ENCODE peak calls at places on chromosomes 1 and 21, in five cellular contexts. T, R, F, X and W are unnamed samples.

GRCh38 chr1:43763497-43763973 is 56.2 kb downstream of the ST3GAL3 start:
- DNase-seq in F (peak; percentile 94), X (peak; percentile 72), R (peak; percentile 84), T (peak; percentile 95), W (peak; percentile 88)

GRCh38 chr1:170742600-170742999 is 78.7 kb downstream of the PRRX1 start:
- DNase-seq in T (no peak), X (no peak), F (no peak), R (no peak), W (no peak)

GRCh38 chr1:115067460-115067859 is 21.8 kb downstream of the TSPAN2 start:
- DNase-seq in F (no peak), T (no peak), X (no peak), R (no peak), W (peak; percentile 68)

GRCh38 chr1:6222644-6223043 is 13.1 kb downstream of the ICMT start:
- DNase-seq in T (no peak), X (no peak), R (no peak), F (peak; percentile 46), W (no peak)

GRCh38 chr1:28508435-28508754 is 2.6 kb downstream of the RCC1 start:
- DNase-seq in F (peak; percentile 32), T (peak; percentile 14), R (peak; percentile 60), X (no peak), W (peak; percentile 11)

GRCh38 chr1:204623894-204624361 is 61.6 kb downstream of the LRRN2 start:
- DNase-seq in F (no peak), T (peak; percentile 4), X (no peak), R (peak; percentile 71), W (no peak)

GRCh38 chr1:103248417-103249102 is 140.2 kb upstream of the COL11A1 start:
- DNase-seq in R (no peak), T (no peak), F (no peak), X (no peak), W (no peak)

GRCh38 chr1:37741130-37741529 is 23.8 kb downstream of the EPHA10 start:
- DNase-seq in R (no peak), X (no peak), F (peak; percentile 81), T (peak; percentile 75), W (peak; percentile 70)

GRCh38 chr1:101006553-101006952 is 19.0 kb downstream of the DPH5 start:
- DNase-seq in R (no peak), X (no peak), F (no peak), T (peak; percentile 50), W (no peak)

GRCh38 chr1:25257176-25257575 is 9.9 kb upstream of the RSRP1 start:
- DNase-seq in F (peak; percentile 52), R (no peak), X (no peak), T (no peak), W (no peak)

GRCh38 chr1:9561429-9561828 is 22.2 kb downstream of the SLC25A33 start:
- DNase-seq in R (peak; percentile 48), F (peak; percentile 98), X (no peak), T (peak; percentile 98), W (peak; percentile 93)

GRCh38 chr1:182149411-182149965 is 88.0 kb upstream of the ZNF648 start:
- DNase-seq in T (peak; percentile 21), F (peak; percentile 41), X (peak; percentile 23), R (peak; percentile 86), W (peak; percentile 95)

GRCh38 chr1:45302505-45303331 is 24.0 kb upstream of the HPDL start:
- DNase-seq in X (no peak), T (no peak), R (no peak), F (no peak), W (no peak)

GRCh38 chr1:203475012-203475981 is at the start of gene PRELP:
- DNase-seq in X (peak; percentile 69), R (no peak), F (no peak), T (no peak), W (peak; percentile 8)

GRCh38 chr21:31520506-31521163 is 138.9 kb upstream of the SOD1 start:
- DNase-seq in F (no peak), X (no peak), T (peak; percentile 53), R (no peak), W (no peak)

GRCh38 chr1:27598288-27598687 is 5.7 kb downstream of the AHDC1 start:
- DNase-seq in R (no peak), X (peak; percentile 71), T (peak; percentile 45), F (peak; percentile 38), W (no peak)

GRCh38 chr1:206922524-206922923 is 783 bp upstream of the FCMR start:
- DNase-seq in R (no peak), X (no peak), F (no peak), T (no peak), W (no peak)
- H3K4me3 ChIP-seq in R (no peak overlapping the region), X (no peak overlapping the region), F (no peak overlapping the region), T (no peak overlapping the region), W (no peak overlapping the region)

GRCh38 chr21:45457161-45457831 is 52.3 kb downstream of the COL18A1 start:
- DNase-seq in F (no peak), R (no peak), T (no peak), X (no peak), W (no peak)

GRCh38 chr21:45457832-45458172 is 52.8 kb downstream of the COL18A1 start:
- DNase-seq in X (no peak), F (no peak), R (no peak), T (no peak), W (no peak)

GRCh38 chr21:45460011-45460565 is 55.1 kb downstream of the COL18A1 start:
- DNase-seq in T (no peak), R (no peak), F (no peak), X (no peak), W (no peak)

GRCh38 chr21:45459171-45460010 is 54.4 kb downstream of the COL18A1 start:
- DNase-seq in R (no peak), X (no peak), F (no peak), T (no peak), W (no peak)

DNA sequence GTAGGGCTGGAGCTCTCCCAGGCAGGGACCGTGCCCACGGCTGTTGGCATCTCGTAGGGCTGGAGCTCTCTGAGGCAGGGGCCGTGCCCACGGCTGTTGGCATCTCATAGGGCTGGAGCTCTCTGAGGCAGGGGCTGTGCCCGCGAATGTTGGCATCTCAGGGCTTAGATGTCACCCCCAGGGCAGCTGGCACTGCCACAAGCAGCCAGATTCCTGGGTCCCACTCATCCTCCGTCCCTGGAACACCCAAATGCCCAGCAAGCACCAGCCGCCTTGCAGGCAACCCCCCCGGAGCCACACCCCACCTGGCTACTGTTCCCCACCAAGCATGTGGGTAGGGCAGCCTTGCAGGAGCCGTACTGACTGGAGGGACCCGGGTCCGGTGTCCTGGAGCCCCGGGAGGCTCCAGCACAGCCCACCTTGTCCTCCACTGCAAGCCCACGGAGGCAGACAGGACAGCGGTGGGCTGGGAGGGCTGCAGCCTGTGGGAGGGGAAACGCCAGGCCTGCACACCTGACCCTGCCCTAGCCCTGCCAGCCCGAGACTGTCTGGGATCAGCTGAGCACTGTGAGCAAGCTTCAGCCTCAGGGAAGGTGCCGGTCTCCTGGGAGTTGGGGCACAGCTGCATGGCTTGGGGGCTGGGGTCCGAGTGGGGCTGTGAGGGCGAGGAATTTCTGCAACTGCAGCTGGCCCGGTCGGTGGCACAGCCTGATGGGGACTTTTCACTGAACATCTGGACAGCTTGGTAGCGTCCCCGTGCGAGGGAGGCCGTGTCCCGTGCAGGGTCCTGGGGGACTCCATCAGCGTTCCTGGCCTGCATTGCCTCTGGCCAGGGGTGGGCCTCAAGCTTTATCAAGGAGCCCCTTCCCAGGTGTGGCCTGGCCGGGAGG is 53.6 kb downstream of the COL18A1 start:
- DNase-seq in T (no peak), R (no peak), X (no peak), F (no peak), W (no peak)
- TF ChIP-seq CTCF in T (no peak), R (no peak), X (no peak), F (no peak), W (no peak)

GRCh38 chr1:2528966-2529750 is 905 bp downstream of the HES5 start:
- DNase-seq in F (no peak), R (peak; percentile 68), T (no peak), X (no peak), W (no peak)

GRCh38 chr1:2528611-2528965 is 1.5 kb downstream of the HES5 start:
- DNase-seq in T (no peak), F (no peak), X (no peak), R (no peak), W (no peak)

GRCh38 chr1:2532485-2533160 is 2.6 kb upstream of the HES5 start:
- DNase-seq in T (no peak), R (no peak), X (no peak), F (no peak), W (no peak)

GRCh38 chr1:2529776-2530500 is at the start of gene HES5:
- DNase-seq in T (no peak), F (no peak), R (no peak), X (no peak), W (no peak)

DNA sequence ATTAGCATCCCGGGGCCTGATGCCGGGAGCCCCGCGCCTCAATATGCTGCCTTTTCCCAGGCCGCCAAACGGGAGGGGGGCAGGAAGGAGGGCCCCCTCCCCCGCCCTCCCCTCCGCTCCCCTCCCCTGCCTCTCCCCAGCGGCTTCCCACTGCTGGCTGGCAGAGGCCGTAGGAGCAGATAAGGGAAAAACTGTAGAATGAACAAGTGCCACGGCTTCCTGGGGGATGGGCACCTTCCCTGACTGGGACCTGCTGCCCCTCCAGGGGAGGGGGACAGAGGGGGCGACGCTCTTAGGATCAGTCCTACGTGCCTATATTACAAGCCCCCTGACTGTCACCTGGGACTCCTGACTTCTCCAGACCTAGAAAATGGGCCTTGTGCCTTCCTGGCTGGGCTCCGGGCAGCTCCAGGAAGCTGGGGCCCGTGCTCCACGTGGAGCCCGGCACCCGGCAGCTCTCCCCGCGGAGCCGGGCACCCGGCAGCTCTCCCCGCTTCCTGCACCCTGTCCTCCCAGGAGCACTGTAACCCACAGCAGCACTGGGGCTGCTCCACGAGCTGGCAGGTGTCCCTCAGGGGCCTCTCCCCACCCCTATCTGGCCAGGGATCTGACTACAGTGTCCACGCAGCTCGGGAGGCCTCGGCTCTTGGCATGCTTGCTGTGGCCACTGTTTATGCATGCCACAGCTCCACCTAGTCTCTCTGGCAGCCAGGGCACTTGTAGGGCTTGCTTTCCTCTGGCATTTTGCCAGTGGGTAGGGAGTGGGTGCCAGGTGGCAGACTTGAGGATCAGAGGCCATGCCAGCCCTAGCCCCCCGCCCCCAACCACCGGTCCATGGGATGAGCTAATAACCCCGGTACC is 668 bp upstream of the HES5 start:
- DNase-seq in T (no peak), F (no peak), R (no peak), X (no peak), W (no peak)
- H3K4me3 ChIP-seq in T (no peak overlapping the region), F (no peak overlapping the region), R (no peak overlapping the region), X (no peak overlapping the region), W (no peak overlapping the region)

GRCh38 chr1:54109131-54110105 is 43.4 kb downstream of the CDCP2 start:
- DNase-seq in R (peak; percentile 40), F (no peak), X (no peak), T (no peak), W (no peak)

GRCh38 chr1:54105736-54106269 is 47.0 kb downstream of the CDCP2 start:
- DNase-seq in X (no peak), T (no peak), R (no peak), F (no peak), W (no peak)

GRCh38 chr1:54108156-54108555 is 44.6 kb downstream of the CDCP2 start:
- DNase-seq in X (no peak), R (peak; percentile 79), T (no peak), F (no peak), W (no peak)

GRCh38 chr1:54105080-54105479 is 47.7 kb downstream of the CDCP2 start:
- DNase-seq in X (no peak), T (no peak), R (no peak), F (no peak), W (no peak)

DNA sequence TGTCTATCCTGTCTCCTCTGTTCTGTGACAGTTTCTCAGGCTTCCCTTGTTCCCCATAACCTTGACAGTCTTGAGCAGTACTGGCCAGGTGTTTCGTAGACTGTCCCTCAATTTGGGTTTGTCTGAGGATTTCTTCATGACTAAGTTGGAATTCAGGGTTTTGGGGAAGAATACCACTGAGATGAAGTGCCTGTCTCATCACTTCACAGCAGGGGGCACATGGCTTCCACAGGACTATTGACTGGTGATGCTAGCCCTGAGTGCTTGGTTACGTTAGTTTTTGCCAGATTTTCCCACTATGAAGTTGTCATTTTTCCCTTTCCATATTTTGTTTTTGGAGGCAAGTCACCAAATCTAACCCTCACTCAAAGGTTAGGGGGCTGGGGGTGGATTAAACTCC is 45.7 kb downstream of the CDCP2 start:
- DNase-seq in T (peak; percentile 19), X (no peak), R (peak; percentile 56), F (peak; percentile 42), W (no peak)
- TF ChIP-seq CTCF in T (no peak), X (peak; percentile 5), R (peak; percentile 40), F (peak; percentile 29), W (no peak)